ENCODE peak calls at places on chromosomes 3 and 15, in six cellular contexts. H is fibroblast of mammary gland, U is AG04449, B is heart left ventricle, J is kidney, W is IMR-90. M is an unnamed sample.

GRCh38 chr15:95872366-95872771 is 458.1 kb upstream of the NR2F2 start:
- DNase-seq in H (peak; percentile 56), U (no peak), B (no peak), J (no peak), W (peak; percentile 82), M (no peak)

GRCh38 chr3:120145498-120146285 is 51.4 kb upstream of the GSK3B start:
- DNase-seq in H (peak; percentile 58), U (no peak), B (no peak), J (no peak), W (peak; percentile 41), M (no peak)

GRCh38 chr3:6220361-6220957 is 640.5 kb upstream of the GRM7 start:
- DNase-seq in H (no peak), U (no peak), B (no peak), J (no peak), W (no peak), M (no peak)

GRCh38 chr15:86316699-86317378 is 237.2 kb downstream of the AGBL1 start:
- DNase-seq in H (no peak), U (no peak), B (no peak), J (no peak), W (no peak), M (no peak)

GRCh38 chr3:47259114-47259513 is 23.5 kb downstream of the KIF9 start:
- DNase-seq in H (no peak), U (no peak), B (no peak), J (peak; percentile 6), W (no peak), M (no peak)

GRCh38 chr15:68791431-68792283 is 29.0 kb downstream of the ANP32A start:
- DNase-seq in H (no peak), U (no peak), B (no peak), J (no peak), W (no peak), M (no peak)

GRCh38 chr3:192928720-192929119 is 11.1 kb upstream of the MB21D2 start:
- DNase-seq in H (no peak), U (no peak), B (no peak), J (no peak), W (no peak), M (no peak)

GRCh38 chr3:111509308-111509707 is 32.7 kb upstream of the CD96 start:
- DNase-seq in H (no peak), U (no peak), B (no peak), J (no peak), W (no peak), M (no peak)

GRCh38 chr3:106299300-106300098 is 430.7 kb upstream of the CBLB start:
- DNase-seq in H (peak; percentile 60), U (no peak), B (no peak), J (no peak), W (peak; percentile 32), M (no peak)

GRCh38 chr3:42439461-42440075 is 29.2 kb upstream of the LYZL4 start:
- DNase-seq in H (no peak), U (no peak), B (no peak), J (no peak), W (no peak), M (no peak)

GRCh38 chr3:42443292-42443691 is 32.9 kb upstream of the LYZL4 start:
- DNase-seq in H (no peak), U (no peak), B (no peak), J (no peak), W (no peak), M (no peak)

GRCh38 chr3:42443819-42444436 is 33.5 kb upstream of the LYZL4 start:
- DNase-seq in H (peak; percentile 66), U (peak; percentile 5), B (peak; percentile 90), J (peak; percentile 90), W (peak; percentile 59), M (peak; percentile 88)

GRCh38 chr3:42440924-42441323 is 30.5 kb upstream of the LYZL4 start:
- DNase-seq in H (no peak), U (no peak), B (no peak), J (no peak), W (no peak), M (no peak)

GRCh38 chr3:42442640-42443039 is 32.2 kb upstream of the LYZL4 start:
- DNase-seq in H (no peak), U (no peak), B (no peak), J (no peak), W (no peak), M (no peak)
- TF ChIP-seq CTCF in H (peak; percentile 1), U (no peak), B (no peak), J (no peak), W (peak; percentile 9), M (no peak)

GRCh38 chr15:90886291-90886614 is 1.9 kb downstream of the FES start:
- DNase-seq in H (no peak), U (no peak), B (no peak), J (no peak), W (no peak), M (no peak)
- TF ChIP-seq CTCF in H (no peak), U (no peak), B (peak; percentile 30), J (no peak), W (no peak), M (no peak)

DNA sequence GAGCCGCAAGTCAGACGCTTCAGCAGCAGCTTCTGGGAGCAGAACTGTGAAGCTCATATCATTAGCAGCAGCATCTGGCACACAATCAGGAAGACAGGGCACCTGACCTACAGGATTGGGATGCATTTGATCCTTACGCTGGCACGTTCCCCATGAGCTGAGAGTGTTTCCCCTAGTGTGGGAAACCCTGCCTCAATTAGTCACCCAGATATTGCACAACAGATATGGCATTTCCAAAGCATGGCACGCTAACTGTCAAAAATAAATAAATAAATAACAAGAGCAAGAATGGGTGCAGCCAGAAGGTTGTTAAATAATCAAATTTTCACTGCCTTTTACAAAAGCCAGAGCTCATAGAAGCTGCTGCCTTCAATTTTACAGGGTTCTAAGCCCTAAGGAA is 189.6 kb upstream of the THBS1 start:
- DNase-seq in H (peak; percentile 40), U (no peak), B (no peak), J (no peak), W (no peak), M (no peak)
- TF ChIP-seq CTCF in H (no peak), U (no peak), B (no peak), J (no peak), W (no peak), M (no peak)

GRCh38 chr3:152834354-152835310 is at the start of gene P2RY1:
- DNase-seq in H (peak; percentile 32), U (no peak), B (peak; percentile 86), J (peak; percentile 85), W (peak; percentile 17), M (peak; percentile 62)
- TF ChIP-seq CTCF in H (no peak), U (no peak), B (no peak), J (no peak), W (no peak), M (peak; percentile 12)

DNA sequence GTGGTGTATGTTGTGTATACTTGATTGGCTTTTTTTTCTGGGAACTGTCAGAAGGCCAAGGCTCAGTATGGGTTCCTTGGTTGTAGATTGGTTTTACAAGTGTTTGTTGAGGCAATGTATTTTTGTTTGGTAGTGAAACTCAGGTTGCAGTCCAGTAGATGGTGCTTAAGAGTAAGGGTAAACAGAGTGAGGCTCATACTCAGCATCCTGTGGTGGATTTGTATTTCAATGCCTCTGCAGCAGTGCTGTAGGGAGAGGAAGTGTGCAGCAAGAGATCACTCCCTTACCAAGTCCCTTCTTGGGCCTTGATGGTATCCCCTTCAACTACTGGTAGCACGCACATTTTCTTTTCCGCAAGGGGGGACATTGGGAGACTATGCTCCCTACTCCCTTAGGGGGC is 428.5 kb upstream of the CNTN3 start:
- DNase-seq in H (no peak), U (no peak), B (no peak), J (no peak), W (no peak), M (no peak)
- TF ChIP-seq CTCF in H (no peak), U (no peak), B (no peak), J (no peak), W (no peak), M (no peak)

GRCh38 chr3:71510485-71510884 is 73.0 kb downstream of the FOXP1 start:
- DNase-seq in H (peak; percentile 34), U (peak; percentile 52), B (no peak), J (no peak), W (peak; percentile 64), M (no peak)
- TF ChIP-seq CTCF in H (peak; percentile 15), U (peak; percentile 56), B (no peak), J (no peak), W (peak; percentile 32), M (no peak)

M was measured in right lobe of liver.